ENCODE peak calls at places on chromosomes 6 and 20, in four cellular contexts. V is substantia nigra, J is HT-29, S is adipocyte. H is an unnamed sample.

GRCh38 chr6:91781946-91782345 is 1195.1 kb upstream of the MAP3K7 start:
- DNase-seq in V (no peak), J (no peak), S (no peak), H (no peak)

GRCh38 chr6:12163149-12163548 is 127.0 kb upstream of the EDN1 start:
- DNase-seq in V (no peak), J (no peak), S (no peak), H (no peak)

GRCh38 chr6:17015144-17015543 is 86.7 kb upstream of the STMND1 start:
- DNase-seq in V (no peak), J (no peak), S (peak; percentile 40), H (no peak)

GRCh38 chr6:116365743-116366142 is 5.0 kb upstream of the DSE start:
- DNase-seq in V (no peak), J (no peak), S (no peak), H (no peak)

GRCh38 chr6:16402501-16402900 is 164.1 kb downstream of the GMPR start:
- DNase-seq in V (no peak), J (no peak), S (peak; percentile 91), H (peak; percentile 32)

GRCh38 chr6:26363882-26364825 is 844 bp upstream of the BTN3A2 start:
- DNase-seq in V (no peak), J (peak; percentile 16), S (peak; percentile 43), H (no peak)

GRCh38 chr6:159540152-159540551 is 152.9 kb downstream of the SOD2 start:
- DNase-seq in V (no peak), J (no peak), S (no peak), H (no peak)

GRCh38 chr6:115783402-115784061 is 277.2 kb downstream of the FRK start:
- DNase-seq in V (no peak), J (peak; percentile 19), S (no peak), H (peak; percentile 7)

GRCh38 chr6:85506441-85507093 is 56.7 kb downstream of the NT5E start:
- DNase-seq in V (no peak), J (no peak), S (no peak), H (no peak)

GRCh38 chr20:5880326-5880725 is 70.0 kb downstream of the TRMT6 start:
- DNase-seq in V (no peak), J (no peak), S (no peak), H (no peak)

GRCh38 chr6:80289727-80290126 is 183.3 kb downstream of the BCKDHB start:
- DNase-seq in V (no peak), J (no peak), S (no peak), H (no peak)

GRCh38 chr6:131379951-131380350 is 193.1 kb upstream of the ARG1 start:
- DNase-seq in V (no peak), J (no peak), S (peak; percentile 81), H (peak; percentile 84)

GRCh38 chr6:5499644-5500306 is 238.5 kb downstream of the FARS2 start:
- DNase-seq in V (no peak), J (no peak), S (peak; percentile 32), H (peak; percentile 33)

GRCh38 chr20:25341716-25342680 is 48.6 kb downstream of the ABHD12 start:
- DNase-seq in V (no peak), J (peak; percentile 63), S (no peak), H (no peak)

GRCh38 chr6:137399949-137400443 is 94.2 kb downstream of the OLIG3 start:
- DNase-seq in V (no peak), J (no peak), S (no peak), H (no peak)

GRCh38 chr20:17558154-17558940 is 11.5 kb upstream of the DSTN start:
- DNase-seq in V (no peak), J (peak; percentile 88), S (peak; percentile 87), H (peak; percentile 79)

GRCh38 chr6:9292975-9293374 is 857.6 kb upstream of the SLC35B3 start:
- DNase-seq in V (no peak), J (no peak), S (peak; percentile 31), H (no peak)

GRCh38 chr20:34324541-34324940 is 21.4 kb upstream of the AHCY start:
- DNase-seq in V (no peak), J (no peak), S (no peak), H (no peak)

GRCh38 chr6:85405175-85405852 is 44.6 kb upstream of the NT5E start:
- DNase-seq in V (no peak), J (peak; percentile 92), S (peak; percentile 44), H (no peak)

GRCh38 chr20:1840865-1841553 is 54.2 kb upstream of the SIRPA start:
- DNase-seq in V (no peak), J (no peak), S (no peak), H (no peak)

GRCh38 chr6:113276631-113277030 is 580.5 kb upstream of the MARCKS start:
- DNase-seq in V (no peak), J (no peak), S (no peak), H (no peak)

GRCh38 chr20:33423141-33423834 is 20.3 kb downstream of the SNTA1 start:
- DNase-seq in V (no peak), J (no peak), S (peak; percentile 75), H (peak; percentile 93)

GRCh38 chr6:110034637-110035096 is 56.6 kb downstream of the GPR6 start:
- DNase-seq in V (no peak), J (no peak), S (no peak), H (no peak)

GRCh38 chr20:4017051-4017702 is 1.8 kb upstream of the RNF24 start:
- DNase-seq in V (no peak), J (no peak), S (no peak), H (no peak)

GRCh38 chr6:115830895-115831294 is 229.8 kb downstream of the FRK start:
- DNase-seq in V (no peak), J (no peak), S (no peak), H (no peak)

GRCh38 chr6:22026160-22026678 is 270.6 kb downstream of the PRL start:
- DNase-seq in V (no peak), J (no peak), S (no peak), H (no peak)

GRCh38 chr20:17611540-17612286 is 41.8 kb downstream of the DSTN start:
- DNase-seq in V (no peak), J (peak; percentile 71), S (peak; percentile 30), H (peak; percentile 39)

GRCh38 chr6:88473622-88474021 is 307.5 kb upstream of the CNR1 start:
- DNase-seq in V (no peak), J (no peak), S (no peak), H (no peak)

GRCh38 chr20:58017237-58017969 is 211.1 kb downstream of the ANKRD60 start:
- DNase-seq in V (peak; percentile 57), J (peak; percentile 93), S (peak; percentile 92), H (peak; percentile 88)

GRCh38 chr6:21357262-21357661 is 236.3 kb upstream of the SOX4 start:
- DNase-seq in V (no peak), J (no peak), S (no peak), H (no peak)

GRCh38 chr6:38933426-38933825 is 115.2 kb upstream of the GLP1R start:
- DNase-seq in V (no peak), J (peak; percentile 67), S (peak; percentile 50), H (peak; percentile 15)